ENCODE peak calls at places on chromosomes 13 and 19, in nine cellular contexts. One of them, this sample, is unnamed.
A peak's percentile ranks its signal among the peaks of the same experiment; 100 is the strongest.

GRCh38 chr19:38834590-38834989 is 3.0 kb upstream of the ECH1 start:
- DNase-seq in cardiac muscle cell: no peak
- DNase-seq in heart left ventricle: peak; percentile 2
- DNase-seq in transverse colon: no peak
- DNase-seq in anterior cingulate cortex: no peak
- DNase-seq in LHCN-M2: no peak
- DNase-seq in GM06990: no peak
- DNase-seq in GM04504: no peak
- DNase-seq in coronary artery: no peak
- DNase-seq in this sample: no peak

GRCh38 chr19:648904-649733 is 9.4 kb downstream of the FGF22 start:
- DNase-seq in cardiac muscle cell: no peak
- DNase-seq in heart left ventricle: peak; percentile 59
- DNase-seq in transverse colon: no peak
- DNase-seq in anterior cingulate cortex: no peak
- DNase-seq in LHCN-M2: no peak
- DNase-seq in GM06990: no peak
- DNase-seq in GM04504: no peak
- DNase-seq in coronary artery: no peak
- DNase-seq in this sample: no peak

GRCh38 chr19:1691589-1692290 is 39.3 kb upstream of the TCF3 start:
- DNase-seq in cardiac muscle cell: no peak
- DNase-seq in heart left ventricle: no peak
- DNase-seq in transverse colon: no peak
- DNase-seq in anterior cingulate cortex: no peak
- DNase-seq in LHCN-M2: no peak
- DNase-seq in GM06990: no peak
- DNase-seq in GM04504: no peak
- DNase-seq in coronary artery: no peak
- DNase-seq in this sample: no peak

GRCh38 chr19:18633321-18633720 is 3.5 kb upstream of the KLHL26 start:
- DNase-seq in cardiac muscle cell: no peak
- DNase-seq in heart left ventricle: no peak
- DNase-seq in transverse colon: peak; percentile 47
- DNase-seq in anterior cingulate cortex: no peak
- DNase-seq in LHCN-M2: no peak
- DNase-seq in GM06990: no peak
- DNase-seq in GM04504: no peak
- DNase-seq in coronary artery: no peak
- DNase-seq in this sample: no peak

GRCh38 chr13:110108348-110109139 is 198.4 kb downstream of the COL4A1 start:
- DNase-seq in cardiac muscle cell: peak; percentile 81
- DNase-seq in heart left ventricle: peak; percentile 87
- DNase-seq in transverse colon: peak; percentile 59
- DNase-seq in anterior cingulate cortex: peak; percentile 23
- DNase-seq in LHCN-M2: peak; percentile 90
- DNase-seq in GM06990: no peak
- DNase-seq in GM04504: peak; percentile 70
- DNase-seq in coronary artery: peak; percentile 89
- DNase-seq in this sample: peak; percentile 70

GRCh38 chr13:51229731-51230130 is 7.5 kb downstream of the FAM124A start:
- DNase-seq in cardiac muscle cell: no peak
- DNase-seq in heart left ventricle: no peak
- DNase-seq in transverse colon: no peak
- DNase-seq in anterior cingulate cortex: no peak
- DNase-seq in LHCN-M2: no peak
- DNase-seq in GM06990: no peak
- DNase-seq in GM04504: no peak
- DNase-seq in coronary artery: no peak
- DNase-seq in this sample: no peak

GRCh38 chr13:20843177-20843576 is 59.4 kb downstream of the XPO4 start:
- DNase-seq in cardiac muscle cell: peak; percentile 71
- DNase-seq in heart left ventricle: no peak
- DNase-seq in transverse colon: no peak
- DNase-seq in anterior cingulate cortex: no peak
- DNase-seq in LHCN-M2: no peak
- DNase-seq in GM06990: no peak
- DNase-seq in GM04504: no peak
- DNase-seq in coronary artery: no peak
- DNase-seq in this sample: no peak

GRCh38 chr19:45187421-45188100 is 9.0 kb downstream of the BLOC1S3 start:
- DNase-seq in cardiac muscle cell: peak; percentile 71
- DNase-seq in heart left ventricle: peak; percentile 35
- DNase-seq in transverse colon: no peak
- DNase-seq in anterior cingulate cortex: no peak
- DNase-seq in LHCN-M2: no peak
- DNase-seq in GM06990: peak; percentile 26
- DNase-seq in GM04504: no peak
- DNase-seq in coronary artery: no peak
- DNase-seq in this sample: no peak

GRCh38 chr19:13163609-13164364 is 13.6 kb downstream of the IER2 start:
- DNase-seq in cardiac muscle cell: peak; percentile 54
- DNase-seq in heart left ventricle: peak; percentile 83
- DNase-seq in transverse colon: peak; percentile 80
- DNase-seq in anterior cingulate cortex: peak; percentile 23
- DNase-seq in LHCN-M2: peak; percentile 85
- DNase-seq in GM06990: peak; percentile 68
- DNase-seq in GM04504: peak; percentile 72
- DNase-seq in coronary artery: peak; percentile 92
- DNase-seq in this sample: no peak

GRCh38 chr19:17114414-17114831 is 38.8 kb downstream of the MYO9B start:
- DNase-seq in cardiac muscle cell: no peak
- DNase-seq in heart left ventricle: no peak
- DNase-seq in transverse colon: no peak
- DNase-seq in anterior cingulate cortex: no peak
- DNase-seq in LHCN-M2: no peak
- DNase-seq in GM06990: no peak
- DNase-seq in GM04504: no peak
- DNase-seq in coronary artery: no peak
- DNase-seq in this sample: no peak

GRCh38 chr19:45404557-45405434 is at the start of gene PPP1R13L:
- DNase-seq in cardiac muscle cell: peak; percentile 90
- DNase-seq in heart left ventricle: peak; percentile 92
- DNase-seq in transverse colon: peak; percentile 94
- DNase-seq in anterior cingulate cortex: no peak
- DNase-seq in LHCN-M2: no peak
- DNase-seq in GM06990: no peak
- DNase-seq in GM04504: no peak
- DNase-seq in coronary artery: peak; percentile 94
- DNase-seq in this sample: no peak

GRCh38 chr13:21344662-21345176 is 114.4 kb downstream of the ZDHHC20 start:
- DNase-seq in cardiac muscle cell: no peak
- DNase-seq in heart left ventricle: no peak
- DNase-seq in transverse colon: no peak
- DNase-seq in anterior cingulate cortex: no peak
- DNase-seq in LHCN-M2: no peak
- DNase-seq in GM06990: peak; percentile 31
- DNase-seq in GM04504: no peak
- DNase-seq in coronary artery: no peak
- DNase-seq in this sample: no peak

GRCh38 chr13:28539625-28540286 is 44.8 kb upstream of the FLT1 start:
- DNase-seq in cardiac muscle cell: no peak
- DNase-seq in heart left ventricle: no peak
- DNase-seq in transverse colon: no peak
- DNase-seq in anterior cingulate cortex: no peak
- DNase-seq in LHCN-M2: no peak
- DNase-seq in GM06990: no peak
- DNase-seq in GM04504: no peak
- DNase-seq in coronary artery: no peak
- DNase-seq in this sample: no peak

GRCh38 chr19:5989388-5990074 is 11.6 kb upstream of the RANBP3 start:
- DNase-seq in cardiac muscle cell: no peak
- DNase-seq in heart left ventricle: no peak
- DNase-seq in transverse colon: no peak
- DNase-seq in anterior cingulate cortex: no peak
- DNase-seq in LHCN-M2: no peak
- DNase-seq in GM06990: no peak
- DNase-seq in GM04504: no peak
- DNase-seq in coronary artery: no peak
- DNase-seq in this sample: no peak

GRCh38 chr19:13872695-13873389 is 4.1 kb upstream of the NANOS3 start:
- DNase-seq in cardiac muscle cell: peak; percentile 70
- DNase-seq in heart left ventricle: no peak
- DNase-seq in transverse colon: no peak
- DNase-seq in anterior cingulate cortex: no peak
- DNase-seq in LHCN-M2: no peak
- DNase-seq in GM06990: no peak
- DNase-seq in GM04504: no peak
- DNase-seq in coronary artery: no peak
- DNase-seq in this sample: no peak

GRCh38 chr19:4575978-4576933 is 16.8 kb upstream of the SEMA6B start:
- DNase-seq in cardiac muscle cell: peak; percentile 54
- DNase-seq in heart left ventricle: peak; percentile 86
- DNase-seq in transverse colon: peak; percentile 68
- DNase-seq in anterior cingulate cortex: no peak
- DNase-seq in LHCN-M2: peak; percentile 65
- DNase-seq in GM06990: no peak
- DNase-seq in GM04504: no peak
- DNase-seq in coronary artery: no peak
- DNase-seq in this sample: no peak

GRCh38 chr13:66532146-66532545 is 698.0 kb downstream of the PCDH9 start:
- DNase-seq in cardiac muscle cell: no peak
- DNase-seq in heart left ventricle: no peak
- DNase-seq in transverse colon: no peak
- DNase-seq in anterior cingulate cortex: no peak
- DNase-seq in LHCN-M2: peak; percentile 85
- DNase-seq in GM06990: no peak
- DNase-seq in GM04504: no peak
- DNase-seq in coronary artery: no peak
- DNase-seq in this sample: peak; percentile 12

GRCh38 chr13:63370101-63370500 is 1954.5 kb upstream of the PCDH20 start:
- DNase-seq in cardiac muscle cell: no peak
- DNase-seq in heart left ventricle: no peak
- DNase-seq in transverse colon: no peak
- DNase-seq in anterior cingulate cortex: no peak
- DNase-seq in LHCN-M2: no peak
- DNase-seq in GM06990: no peak
- DNase-seq in GM04504: no peak
- DNase-seq in coronary artery: no peak
- DNase-seq in this sample: no peak

GRCh38 chr13:26847281-26847680 is 86.7 kb upstream of the GPR12 start:
- DNase-seq in cardiac muscle cell: peak; percentile 13
- DNase-seq in heart left ventricle: no peak
- DNase-seq in transverse colon: no peak
- DNase-seq in anterior cingulate cortex: no peak
- DNase-seq in LHCN-M2: no peak
- DNase-seq in GM06990: no peak
- DNase-seq in GM04504: no peak
- DNase-seq in coronary artery: no peak
- DNase-seq in this sample: no peak

GRCh38 chr13:44974056-44974798 is 15.0 kb downstream of the NUFIP1 start:
- DNase-seq in cardiac muscle cell: no peak
- DNase-seq in heart left ventricle: no peak
- DNase-seq in transverse colon: no peak
- DNase-seq in anterior cingulate cortex: no peak
- DNase-seq in LHCN-M2: peak; percentile 62
- DNase-seq in GM06990: peak; percentile 9
- DNase-seq in GM04504: peak; percentile 28
- DNase-seq in coronary artery: no peak
- DNase-seq in this sample: no peak

GRCh38 chr13:80030491-80030890 is 310.4 kb downstream of the SPRY2 start:
- DNase-seq in cardiac muscle cell: no peak
- DNase-seq in heart left ventricle: no peak
- DNase-seq in transverse colon: peak; percentile 44
- DNase-seq in anterior cingulate cortex: no peak
- DNase-seq in LHCN-M2: peak; percentile 84
- DNase-seq in GM06990: no peak
- DNase-seq in GM04504: no peak
- DNase-seq in coronary artery: no peak
- DNase-seq in this sample: peak; percentile 29

GRCh38 chr19:14368011-14368513 is 13.2 kb upstream of the ADGRE5 start:
- DNase-seq in cardiac muscle cell: no peak
- DNase-seq in heart left ventricle: no peak
- DNase-seq in transverse colon: no peak
- DNase-seq in anterior cingulate cortex: no peak
- DNase-seq in LHCN-M2: no peak
- DNase-seq in GM06990: peak; percentile 44
- DNase-seq in GM04504: no peak
- DNase-seq in coronary artery: no peak
- DNase-seq in this sample: no peak

GRCh38 chr13:45598597-45598996 is 16.9 kb downstream of the ERICH6B start:
- DNase-seq in cardiac muscle cell: no peak
- DNase-seq in heart left ventricle: no peak
- DNase-seq in transverse colon: no peak
- DNase-seq in anterior cingulate cortex: no peak
- DNase-seq in LHCN-M2: no peak
- DNase-seq in GM06990: no peak
- DNase-seq in GM04504: no peak
- DNase-seq in coronary artery: no peak
- DNase-seq in this sample: no peak

GRCh38 chr13:98315466-98315865 is 138.4 kb upstream of the RNF113B start:
- DNase-seq in cardiac muscle cell: no peak
- DNase-seq in heart left ventricle: no peak
- DNase-seq in transverse colon: no peak
- DNase-seq in anterior cingulate cortex: peak; percentile 7
- DNase-seq in LHCN-M2: peak; percentile 37
- DNase-seq in GM06990: no peak
- DNase-seq in GM04504: peak; percentile 55
- DNase-seq in coronary artery: no peak
- DNase-seq in this sample: peak; percentile 17

GRCh38 chr13:95704510-95704909 is 27.6 kb downstream of the DNAJC3 start:
- DNase-seq in cardiac muscle cell: no peak
- DNase-seq in heart left ventricle: no peak
- DNase-seq in transverse colon: no peak
- DNase-seq in anterior cingulate cortex: no peak
- DNase-seq in LHCN-M2: peak; percentile 54
- DNase-seq in GM06990: no peak
- DNase-seq in GM04504: no peak
- DNase-seq in coronary artery: no peak
- DNase-seq in this sample: no peak

GRCh38 chr19:41646589-41647204 is 19.8 kb upstream of the CEACAM4 start:
- DNase-seq in cardiac muscle cell: no peak
- DNase-seq in heart left ventricle: no peak
- DNase-seq in transverse colon: no peak
- DNase-seq in anterior cingulate cortex: no peak
- DNase-seq in LHCN-M2: peak; percentile 6
- DNase-seq in GM06990: peak; percentile 13
- DNase-seq in GM04504: no peak
- DNase-seq in coronary artery: no peak
- DNase-seq in this sample: no peak

GRCh38 chr19:11064831-11065303 is 24.4 kb upstream of the LDLR start:
- DNase-seq in cardiac muscle cell: peak; percentile 9
- DNase-seq in heart left ventricle: no peak
- DNase-seq in transverse colon: no peak
- DNase-seq in anterior cingulate cortex: no peak
- DNase-seq in LHCN-M2: no peak
- DNase-seq in GM06990: no peak
- DNase-seq in GM04504: no peak
- DNase-seq in coronary artery: no peak
- DNase-seq in this sample: no peak

GRCh38 chr19:6738726-6739389 is 622 bp upstream of the TRIP10 start:
- DNase-seq in cardiac muscle cell: peak; percentile 42
- DNase-seq in heart left ventricle: peak; percentile 82
- DNase-seq in transverse colon: peak; percentile 75
- DNase-seq in anterior cingulate cortex: no peak
- DNase-seq in LHCN-M2: peak; percentile 10
- DNase-seq in GM06990: peak; percentile 75
- DNase-seq in GM04504: no peak
- DNase-seq in coronary artery: no peak
- DNase-seq in this sample: peak; percentile 77

GRCh38 chr13:113616991-113617749 is 32.6 kb downstream of the TFDP1 start:
- DNase-seq in cardiac muscle cell: peak; percentile 76
- DNase-seq in heart left ventricle: peak; percentile 44
- DNase-seq in transverse colon: no peak
- DNase-seq in anterior cingulate cortex: no peak
- DNase-seq in LHCN-M2: peak; percentile 22
- DNase-seq in GM06990: no peak
- DNase-seq in GM04504: no peak
- DNase-seq in coronary artery: no peak
- DNase-seq in this sample: no peak

GRCh38 chr13:51958217-51958547 is 53.1 kb downstream of the ATP7B start:
- DNase-seq in cardiac muscle cell: no peak
- DNase-seq in heart left ventricle: no peak
- DNase-seq in transverse colon: peak; percentile 85
- DNase-seq in anterior cingulate cortex: no peak
- DNase-seq in LHCN-M2: no peak
- DNase-seq in GM06990: no peak
- DNase-seq in GM04504: no peak
- DNase-seq in coronary artery: no peak
- DNase-seq in this sample: no peak

GRCh38 chr13:47420012-47420411 is 523.2 kb upstream of the HTR2A start:
- DNase-seq in cardiac muscle cell: no peak
- DNase-seq in heart left ventricle: no peak
- DNase-seq in transverse colon: no peak
- DNase-seq in anterior cingulate cortex: no peak
- DNase-seq in LHCN-M2: peak; percentile 41
- DNase-seq in GM06990: no peak
- DNase-seq in GM04504: no peak
- DNase-seq in coronary artery: no peak
- DNase-seq in this sample: no peak

This sample was measured in HFF-Myc.